ENCODE peak calls at places on chromosomes 5 and 9, in seven cellular contexts. D is heart left ventricle, I is cardiac muscle cell, U is heart right ventricle, Y is A549, V is caudate nucleus, F is GM23248. A is an unnamed sample.

GRCh38 chr9:96107436-96107835 is 194.5 kb downstream of the HSD17B3 start:
- DNase-seq in D (no peak), V (no peak), Y (no peak), F (no peak), U (no peak), I (no peak), A (no peak)

GRCh38 chr9:135703726-135704125 is 1.7 kb downstream of the KCNT1 start:
- DNase-seq in F (peak; percentile 40), D (no peak), Y (no peak), U (no peak), I (no peak), V (no peak), A (no peak)

GRCh38 chr5:3650868-3651267 is 55.2 kb downstream of the IRX1 start:
- DNase-seq in I (no peak), U (no peak), Y (no peak), F (no peak), D (no peak), V (no peak), A (no peak)

GRCh38 chr9:18743976-18744375 is 270.0 kb downstream of the ADAMTSL1 start:
- DNase-seq in F (peak; percentile 52), I (no peak), Y (no peak), V (no peak), D (no peak), U (no peak), A (no peak)

GRCh38 chr9:126756876-126757415 is 47.9 kb upstream of the ZBTB43 start:
- DNase-seq in I (no peak), U (no peak), F (no peak), V (no peak), D (no peak), Y (no peak), A (no peak)

GRCh38 chr5:104815212-104815611 is 1252.6 kb upstream of the NUDT12 start:
- DNase-seq in Y (no peak), V (no peak), F (no peak), D (no peak), I (no peak), U (no peak), A (no peak)

GRCh38 chr9:100472725-100473261 is at the start of gene TMEFF1:
- DNase-seq in Y (peak; percentile 68), V (peak; percentile 80), D (peak; percentile 36), I (peak; percentile 80), U (peak; percentile 36), F (peak; percentile 66), A (peak; percentile 57)

GRCh38 chr5:6820851-6821479 is 107.7 kb downstream of the TENT4A start:
- DNase-seq in Y (peak; percentile 46), F (peak; percentile 37), U (no peak), I (peak; percentile 50), V (no peak), D (no peak), A (peak; percentile 49)

GRCh38 chr9:86948153-86948929 is 1.0 kb upstream of the GAS1 start:
- DNase-seq in U (peak; percentile 81), I (peak; percentile 83), V (peak; percentile 71), F (peak; percentile 91), Y (peak; percentile 68), D (peak; percentile 77), A (peak; percentile 71)

GRCh38 chr9:70428781-70429180 is 14.3 kb upstream of the KLF9 start:
- DNase-seq in V (no peak), I (no peak), D (no peak), U (no peak), F (no peak), Y (no peak), A (no peak)

DNA sequence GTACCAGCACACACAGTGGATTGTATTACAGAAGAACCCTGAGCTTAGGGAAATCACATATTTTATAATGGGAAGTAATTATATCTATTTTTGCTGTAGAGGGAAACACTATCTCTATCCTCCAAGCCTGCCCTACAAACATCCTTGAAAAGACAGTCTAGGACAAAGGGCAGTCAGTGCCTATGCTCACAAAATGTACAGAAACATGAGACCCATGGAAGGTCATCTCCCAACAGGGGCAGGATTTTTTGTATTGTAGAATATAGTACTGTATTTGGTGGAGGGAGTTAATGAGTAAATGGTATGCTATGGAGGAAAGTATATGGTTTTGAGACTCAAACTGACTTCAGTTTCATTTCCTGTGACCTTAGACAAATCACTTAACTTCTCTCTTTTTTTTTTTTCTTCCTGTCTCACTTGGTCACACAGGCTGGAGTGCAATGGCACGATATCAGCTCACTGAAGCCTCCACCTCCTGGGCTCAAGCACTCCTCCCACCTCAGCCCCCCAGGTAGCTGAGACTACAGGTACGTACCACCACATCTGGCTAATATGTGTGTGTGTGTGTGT is 5.8 kb upstream of the RAB14 start:
- DNase-seq in D (no peak), Y (no peak), I (no peak), F (no peak), V (no peak), U (no peak), A (no peak)
- H3K27ac ChIP-seq in D (no peak overlapping the region), Y (no peak overlapping the region), I (no peak overlapping the region), F (no peak overlapping the region), V (no peak overlapping the region), U (no peak overlapping the region), A (no peak overlapping the region)

DNA sequence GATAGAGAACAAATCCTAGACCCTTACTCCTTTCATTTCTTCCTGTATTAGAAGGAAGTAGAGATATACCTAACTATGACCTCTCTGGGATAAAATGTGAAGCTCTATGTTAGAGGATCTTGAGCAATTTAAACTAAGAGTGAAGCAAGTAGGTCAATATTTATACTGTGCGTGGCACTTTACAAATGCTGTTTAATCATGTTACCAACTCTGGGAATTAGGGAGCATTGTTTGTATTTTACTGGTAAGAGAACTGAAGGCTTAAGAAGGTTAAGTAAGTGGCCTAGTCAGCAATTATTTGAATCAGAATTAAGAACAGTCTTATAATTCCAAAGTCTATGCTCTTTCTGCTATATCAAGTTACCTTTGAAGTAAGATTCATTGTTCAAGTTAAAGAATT is 12.0 kb downstream of the TNC start:
- DNase-seq in I (no peak), D (no peak), U (no peak), V (no peak), Y (peak; percentile 10), F (peak; percentile 30), A (no peak)
- H3K27ac ChIP-seq in I (no peak overlapping the region), D (no peak overlapping the region), U (no peak overlapping the region), V (no peak overlapping the region), Y (no peak overlapping the region), F (peak overlapping the region; percentile 60), A (no peak overlapping the region)

DNA sequence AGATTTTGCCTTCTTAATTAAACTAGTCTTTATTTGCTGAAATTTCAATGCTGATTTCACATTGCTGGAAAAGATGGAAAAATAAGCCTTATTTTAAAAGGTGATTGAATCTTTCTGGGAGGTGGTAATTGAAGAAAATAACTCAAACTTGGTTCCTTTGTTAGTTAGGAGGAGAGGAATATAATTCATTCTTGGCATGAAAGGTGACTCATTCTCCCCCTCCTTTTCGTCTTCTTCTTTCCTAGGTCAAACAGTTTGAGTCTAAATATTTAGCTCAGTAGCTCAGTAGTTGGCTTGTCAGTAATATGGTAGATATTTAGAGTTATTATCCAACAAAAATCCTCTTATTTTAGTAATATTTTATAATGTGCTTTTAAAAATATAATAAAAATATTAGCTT is 353.9 kb upstream of the MEF2C start:
- DNase-seq in F (no peak), U (no peak), D (no peak), I (no peak), Y (no peak), V (no peak), A (no peak)
- H3K27ac ChIP-seq in F (no peak overlapping the region), U (no peak overlapping the region), D (no peak overlapping the region), I (no peak overlapping the region), Y (no peak overlapping the region), V (no peak overlapping the region), A (no peak overlapping the region)

DNA sequence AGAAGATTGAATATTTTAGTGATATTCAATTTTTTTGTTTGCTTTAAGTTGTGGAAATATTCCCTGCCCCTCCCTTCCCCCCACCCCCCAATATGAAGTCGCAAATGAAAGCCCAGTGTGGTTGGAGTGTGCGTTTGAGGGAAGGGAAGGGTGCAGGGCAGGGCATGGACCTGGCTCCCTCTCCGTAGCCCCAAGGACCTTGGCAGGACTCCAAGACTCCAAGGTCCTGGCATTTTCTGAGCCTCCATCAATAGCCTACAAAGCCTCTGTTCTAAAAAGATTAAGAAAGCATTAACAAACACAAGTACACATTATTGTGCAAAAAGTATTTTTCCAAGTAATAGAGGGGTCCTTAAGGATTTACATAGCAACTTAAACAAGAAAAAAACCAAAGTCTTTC is 38.8 kb upstream of the PTPN3 start:
- DNase-seq in U (peak; percentile 13), V (no peak), F (no peak), I (no peak), Y (no peak), D (no peak), A (no peak)
- H3K27ac ChIP-seq in U (no peak overlapping the region), V (no peak overlapping the region), F (no peak overlapping the region), I (no peak overlapping the region), Y (no peak overlapping the region), D (no peak overlapping the region), A (peak overlapping the region; percentile 77)